ENCODE peak calls at places on chromosome 14, in four cellular contexts. H is H1, R is ovary, D is PC-3. Z is an unnamed sample. For H3K9me3, the result is how much of the 10 kb centered on the place peaks cover.

GRCh38 chr14:55802986-55803431 is 223.0 kb downstream of the KTN1 start:
- DNase-seq in H (no peak), R (no peak), D (peak), Z (no peak)

GRCh38 chr14:99735189-99736135 is 51.4 kb downstream of the CYP46A1 start:
- DNase-seq in H (no peak), R (no peak), D (no peak), Z (no peak)

GRCh38 chr14:85572845-85573244 is 42.9 kb downstream of the FLRT2 start:
- DNase-seq in H (no peak), R (no peak), D (peak), Z (no peak)

GRCh38 chr14:95452176-95452889 is 64.1 kb downstream of the SYNE3 start:
- DNase-seq in H (no peak), R (no peak), D (peak), Z (no peak)

GRCh38 chr14:105702275-105702817 is 176.0 kb downstream of the TMEM121 start:
- DNase-seq in H (no peak), R (no peak), D (no peak), Z (no peak)

GRCh38 chr14:91138511-91139359 is 24.9 kb downstream of the DGLUCY start:
- DNase-seq in H (no peak), R (no peak), D (peak), Z (no peak)

GRCh38 chr14:75689012-75689411 is 28.0 kb downstream of the TTLL5 start:
- DNase-seq in H (no peak), R (no peak), D (no peak), Z (no peak)

GRCh38 chr14:63940387-63940786 is 87.6 kb downstream of the SYNE2 start:
- DNase-seq in H (no peak), R (no peak), D (no peak), Z (no peak)

GRCh38 chr14:100417466-100417865 is 94.3 kb downstream of the SLC25A47 start:
- DNase-seq in H (peak), R (peak), D (peak), Z (no peak)

GRCh38 chr14:36057452-36058142 is 118.9 kb downstream of the PTCSC3 start:
- DNase-seq in H (no peak), R (no peak), D (peak), Z (no peak)

GRCh38 chr14:85531594-85532391 is 1.8 kb downstream of the FLRT2 start:
- DNase-seq in H (no peak), R (peak), D (no peak), Z (no peak)

GRCh38 chr14:48349689-48350088 is 674.3 kb upstream of the MDGA2 start:
- DNase-seq in H (no peak), R (no peak), D (peak), Z (no peak)
- H3K4me3 ChIP-seq in H (no peak), R (no peak), D (no peak), Z (no peak)

DNA sequence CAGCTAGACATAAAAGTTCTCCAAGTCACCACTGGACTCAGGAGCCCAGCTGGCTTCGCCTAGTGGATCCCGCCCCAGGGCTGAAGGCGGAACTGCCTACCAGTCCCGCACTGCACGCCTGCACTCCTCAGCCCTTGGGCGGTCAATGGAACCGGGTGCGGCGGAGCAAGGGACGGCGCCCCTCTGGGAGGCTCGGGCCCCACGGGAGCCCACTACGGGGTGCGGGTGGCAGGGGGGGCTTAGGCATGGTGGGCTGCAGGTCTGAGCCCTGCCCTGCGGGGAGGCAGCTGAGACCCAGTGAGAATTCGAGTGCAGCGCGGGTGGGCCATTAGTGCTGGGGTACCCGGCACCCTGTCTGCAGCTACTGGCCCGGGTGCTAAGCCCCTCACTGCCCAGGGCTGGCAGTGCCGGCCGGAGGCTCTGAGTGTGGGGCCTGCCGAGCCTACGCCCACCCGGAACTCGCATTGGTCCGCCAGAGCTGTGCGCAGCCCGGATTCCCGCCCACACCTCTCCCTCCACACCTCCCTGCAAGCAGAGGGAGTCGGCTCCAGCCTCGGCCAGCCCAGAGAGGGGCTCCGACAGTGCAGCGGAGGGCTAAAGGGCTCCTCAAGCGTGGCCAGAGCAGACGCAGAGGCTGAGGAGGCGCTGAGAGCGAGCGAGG is 11.4 kb upstream of the G2E3 start:
- DNase-seq in H (no peak), R (no peak), D (no peak), Z (no peak)
- TF ChIP-seq CTCF in H (no peak), R (no peak), D (no peak), Z (no peak)

DNA sequence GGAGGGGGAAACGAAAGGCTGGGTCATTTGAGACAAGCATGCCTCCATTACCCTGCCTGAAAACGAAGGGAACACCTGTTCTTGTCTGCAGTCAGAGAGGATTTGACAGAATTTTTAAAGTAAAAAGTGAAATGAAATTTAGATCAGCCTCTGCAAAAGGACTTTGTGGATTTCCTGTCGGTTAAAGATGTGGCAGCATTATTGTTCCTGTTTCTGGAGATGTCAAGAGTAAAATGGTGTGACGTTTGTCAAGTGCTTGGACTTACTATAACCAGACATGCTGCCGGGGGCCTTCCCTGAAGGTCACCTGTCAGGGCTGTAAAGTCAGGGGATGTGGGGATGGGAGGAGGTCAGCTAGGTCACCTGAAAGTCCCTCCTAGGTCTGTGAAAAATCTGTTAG is 32.0 kb downstream of the NRXN3 start:
- DNase-seq in H (no peak), R (no peak), D (no peak), Z (no peak)
- H3K9me3 ChIP-seq in H (under half), R (under half), D (under half), Z (under half)

DNA sequence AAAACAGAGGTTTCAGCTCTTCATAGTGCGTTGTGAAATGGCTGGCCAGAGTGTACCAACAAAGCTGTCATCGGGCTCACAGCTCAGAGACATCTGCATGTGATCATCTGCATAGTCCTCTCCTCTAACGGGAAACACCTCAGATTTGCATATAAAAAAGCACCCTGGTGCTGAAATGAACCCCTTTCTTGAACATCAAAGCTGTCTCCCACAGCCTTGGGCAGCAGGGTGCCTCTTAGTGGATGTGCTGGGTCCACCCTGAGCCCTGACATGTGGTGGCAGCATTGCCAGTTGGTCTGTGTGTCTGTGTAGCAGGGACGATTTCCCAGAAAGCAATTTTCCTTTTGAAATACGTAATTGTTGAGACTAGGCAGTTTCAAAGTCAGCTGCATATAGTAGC is 14.3 kb upstream of the PAPLN start:
- DNase-seq in H (no peak), R (no peak), D (no peak), Z (no peak)
- H3K4me3 ChIP-seq in H (no peak), R (no peak), D (no peak), Z (no peak)

GRCh38 chr14:33848706-33849454 is 102.0 kb downstream of the EGLN3 start:
- DNase-seq in H (peak), R (no peak), D (peak), Z (no peak)
- TF ChIP-seq CTCF in H (peak), R (no peak), D (peak), Z (peak)

DNA sequence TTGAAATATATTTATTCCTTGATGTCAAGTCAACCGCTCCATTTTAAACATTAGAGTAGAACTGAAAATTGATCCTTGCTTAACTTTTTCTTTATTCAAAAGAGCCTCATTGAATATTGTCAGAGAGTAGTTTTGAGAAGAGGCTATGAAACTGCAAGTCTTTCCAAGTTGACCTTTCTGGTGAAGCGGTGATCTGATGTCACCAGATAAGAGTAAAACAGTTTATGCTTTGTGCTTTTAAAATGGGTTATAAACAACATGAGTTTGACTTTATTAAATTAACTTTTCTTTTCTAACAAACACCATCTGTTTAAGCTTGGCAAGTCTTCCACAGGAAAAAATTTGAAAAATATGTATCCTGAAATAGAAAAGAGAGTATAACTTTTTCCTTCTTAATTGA is 408.7 kb upstream of the NOVA1 start:
- DNase-seq in H (no peak), R (no peak), D (no peak), Z (no peak)
- H3K9me3 ChIP-seq in H (under half), R (under half), D (under half), Z (under half)